ENCODE peak calls at places on chromosome 16, in eight cellular contexts. N, P, B, Y, V, E, G and X are unnamed samples.

GRCh38 chr16:83615131-83615530 is 192.6 kb upstream of the HSBP1 start:
- DNase-seq in B (peak), E (no peak), V (no peak), G (no peak), P (no peak), Y (no peak), N (no peak), X (no peak)

GRCh38 chr16:30186782-30187555 is 3.6 kb downstream of the CORO1A start:
- DNase-seq in P (peak), Y (peak), N (peak), G (peak), B (peak), V (no peak), E (peak), X (peak)

GRCh38 chr16:75225678-75226515 is 7.1 kb downstream of the CTRB1 start:
- DNase-seq in P (no peak), G (no peak), B (no peak), V (no peak), E (no peak), Y (no peak), N (no peak), X (no peak)

GRCh38 chr16:15856217-15856616 is 611 bp downstream of the MYH11 start:
- DNase-seq in E (no peak), V (no peak), G (no peak), B (no peak), Y (no peak), P (no peak), N (no peak), X (no peak)

GRCh38 chr16:88020513-88020885 is 69.3 kb downstream of the BANP start:
- DNase-seq in P (no peak), E (no peak), G (no peak), V (no peak), Y (no peak), B (no peak), N (no peak), X (no peak)

GRCh38 chr16:83530293-83530692 is 277.5 kb upstream of the HSBP1 start:
- DNase-seq in G (no peak), E (no peak), Y (no peak), N (no peak), B (peak), V (peak), P (no peak), X (no peak)

GRCh38 chr16:144797-145252 is 6.4 kb upstream of the NPRL3 start:
- DNase-seq in E (no peak), P (no peak), N (no peak), V (no peak), G (no peak), Y (peak), B (no peak), X (no peak)

GRCh38 chr16:75695708-75696107 is 5.6 kb downstream of the DUXB start:
- DNase-seq in B (no peak), Y (no peak), P (no peak), E (no peak), V (no peak), G (peak), N (no peak), X (no peak)

GRCh38 chr16:51630051-51630450 is 479.0 kb upstream of the SALL1 start:
- DNase-seq in P (no peak), N (no peak), B (no peak), E (no peak), V (no peak), Y (no peak), G (no peak), X (no peak)

GRCh38 chr16:16158741-16159374 is 64.4 kb downstream of the ABCC6 start:
- DNase-seq in N (no peak), B (peak), G (no peak), E (no peak), Y (no peak), V (no peak), P (no peak), X (no peak)

GRCh38 chr16:35391328-35391727 is 1931.9 kb downstream of the TP53TG3F start:
- DNase-seq in N (peak), V (peak), Y (no peak), P (no peak), B (peak), G (no peak), E (no peak), X (peak)

GRCh38 chr16:69563605-69564580 is 1.9 kb upstream of the NFAT5 start:
- DNase-seq in B (peak), N (no peak), P (no peak), Y (peak), V (no peak), E (no peak), G (no peak), X (peak)

GRCh38 chr16:228151-228855 is 946 bp downstream of the LUC7L start:
- DNase-seq in Y (no peak), V (no peak), G (peak), P (no peak), B (peak), E (no peak), N (peak), X (peak)

GRCh38 chr16:22624759-22625533 is 114.3 kb downstream of the NPIPB5 start:
- DNase-seq in G (no peak), V (no peak), N (no peak), P (no peak), B (peak), E (no peak), Y (no peak), X (no peak)

GRCh38 chr16:84190731-84191388 is at the start of gene ADAD2:
- DNase-seq in E (no peak), N (no peak), V (no peak), G (peak), Y (no peak), P (no peak), B (no peak), X (no peak)

GRCh38 chr16:5895137-5895536 is 797.5 kb upstream of the EEF2KMT start:
- DNase-seq in V (no peak), B (no peak), G (no peak), N (no peak), E (no peak), P (no peak), Y (no peak), X (no peak)

GRCh38 chr16:16041196-16041892 is 91.9 kb downstream of the ABCC1 start:
- DNase-seq in B (no peak), N (no peak), Y (no peak), E (no peak), V (no peak), G (no peak), P (no peak), X (no peak)

DNA sequence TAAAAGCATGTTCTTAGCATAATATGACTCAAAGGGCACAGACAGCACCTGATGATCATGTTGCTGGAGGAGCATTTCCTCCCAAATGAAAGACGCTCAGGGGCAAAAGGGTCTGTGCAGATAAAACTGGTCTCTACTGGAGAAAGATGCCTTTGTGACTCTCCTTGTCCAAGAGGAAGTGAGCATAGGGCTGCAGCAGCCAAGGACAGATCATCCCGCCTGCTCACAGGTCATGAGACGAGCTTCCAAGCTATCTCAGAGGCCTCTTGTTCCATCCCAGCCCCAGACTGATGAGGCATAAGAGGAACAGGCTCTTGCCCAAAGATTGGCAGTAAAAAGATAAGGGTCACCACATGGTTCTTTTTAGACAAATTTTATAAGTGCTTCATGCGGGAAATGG is 141.8 kb downstream of the KATNIP start:
- DNase-seq in E (no peak), B (no peak), G (no peak), N (no peak), P (no peak), Y (no peak), V (no peak), X (no peak)
- H3K4me3 ChIP-seq in E (no peak), B (no peak), G (no peak), N (no peak), P (no peak), Y (no peak), V (no peak), X (no peak)

DNA sequence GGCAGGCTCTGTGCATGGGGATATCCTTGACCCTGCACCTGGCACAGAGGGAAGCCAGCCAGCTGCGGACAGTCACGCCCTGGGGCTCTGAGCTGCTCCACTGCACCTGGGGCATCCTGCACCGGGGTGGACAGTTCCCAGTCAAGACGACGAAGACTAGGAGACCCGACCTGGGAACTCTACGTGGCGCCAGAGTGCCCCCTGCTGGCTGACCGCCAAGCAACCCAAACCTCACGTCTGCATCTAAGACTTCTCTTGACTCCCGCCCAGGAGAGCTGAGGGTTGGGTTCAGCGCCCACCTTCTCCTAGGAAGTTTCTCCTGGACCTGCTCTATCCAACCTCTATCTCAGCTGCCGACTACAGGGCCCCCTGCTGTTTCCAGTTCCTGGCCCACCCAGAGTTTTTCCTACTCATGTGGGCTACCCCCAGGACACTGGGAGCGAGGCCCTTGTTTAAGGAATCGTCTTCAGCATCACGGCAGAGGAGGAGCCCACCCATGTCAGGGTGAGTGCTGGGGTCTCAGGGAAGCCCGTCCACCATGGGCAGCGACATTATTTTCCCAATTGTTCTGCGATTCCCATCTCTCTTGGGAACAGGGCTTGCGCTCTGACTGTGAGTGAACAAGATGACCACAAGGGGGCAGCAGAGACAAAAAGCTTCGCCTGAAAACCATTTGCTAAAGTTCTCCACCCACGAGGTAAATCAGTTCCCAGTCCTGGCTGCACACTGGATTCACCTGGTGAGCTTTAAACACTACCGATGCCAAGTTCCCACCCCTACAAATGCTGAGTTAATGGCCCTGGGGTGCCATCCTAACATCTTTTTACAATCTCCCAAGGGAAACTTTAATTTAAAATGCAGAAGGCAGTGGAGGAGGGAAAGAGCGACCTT is 29.3 kb downstream of the TLE7 start:
- DNase-seq in E (no peak), N (peak), Y (peak), G (peak), B (peak), V (peak), P (no peak), X (peak)
- H3K4me3 ChIP-seq in E (no peak), N (no peak), Y (peak), G (no peak), B (no peak), V (no peak), P (no peak), X (no peak)

GRCh38 chr16:19882186-19882585 is 2.5 kb downstream of the GPRC5B start:
- DNase-seq in N (no peak), V (no peak), E (no peak), G (no peak), B (no peak), P (no peak), Y (no peak), X (no peak)
- H3K4me3 ChIP-seq in N (no peak), V (no peak), E (no peak), G (no peak), B (no peak), P (no peak), Y (no peak), X (no peak)

GRCh38 chr16:53131050-53131362 is 76.2 kb downstream of the CHD9 start:
- DNase-seq in N (no peak), V (no peak), B (no peak), P (no peak), G (no peak), E (no peak), Y (no peak), X (no peak)
- H3K4me3 ChIP-seq in N (peak), V (peak), B (peak), P (peak), G (peak), E (peak), Y (peak), X (peak)

GRCh38 chr16:67965668-67966548 is 2.5 kb downstream of the SLC12A4 start:
- DNase-seq in N (no peak), P (no peak), V (no peak), B (no peak), G (no peak), Y (no peak), E (no peak), X (no peak)
- H3K4me3 ChIP-seq in N (peak), P (no peak), V (peak), B (peak), G (peak), Y (no peak), E (no peak), X (peak)

GRCh38 chr16:89324056-89325010 is 106.8 kb downstream of the ZNF778 start:
- DNase-seq in G (no peak), N (peak), Y (peak), B (peak), E (peak), P (peak), V (no peak), X (peak)

GRCh38 chr16:89326721-89327120 is 109.2 kb downstream of the ZNF778 start:
- DNase-seq in B (no peak), G (no peak), V (no peak), Y (no peak), N (no peak), E (no peak), P (peak), X (no peak)

GRCh38 chr16:89322381-89323119 is 105.0 kb downstream of the ZNF778 start:
- DNase-seq in P (no peak), Y (peak), E (peak), V (no peak), N (peak), B (peak), G (peak), X (peak)

GRCh38 chr16:89323120-89323960 is 105.8 kb downstream of the ZNF778 start:
- DNase-seq in N (no peak), E (peak), G (no peak), V (no peak), B (no peak), P (peak), Y (no peak), X (no peak)

GRCh38 chr16:89325861-89326471 is 108.5 kb downstream of the ZNF778 start:
- DNase-seq in B (peak), P (peak), Y (peak), V (no peak), N (peak), E (peak), G (peak), X (peak)
- H3K4me3 ChIP-seq in B (peak), P (no peak), Y (no peak), V (no peak), N (no peak), E (no peak), G (peak), X (no peak)

DNA sequence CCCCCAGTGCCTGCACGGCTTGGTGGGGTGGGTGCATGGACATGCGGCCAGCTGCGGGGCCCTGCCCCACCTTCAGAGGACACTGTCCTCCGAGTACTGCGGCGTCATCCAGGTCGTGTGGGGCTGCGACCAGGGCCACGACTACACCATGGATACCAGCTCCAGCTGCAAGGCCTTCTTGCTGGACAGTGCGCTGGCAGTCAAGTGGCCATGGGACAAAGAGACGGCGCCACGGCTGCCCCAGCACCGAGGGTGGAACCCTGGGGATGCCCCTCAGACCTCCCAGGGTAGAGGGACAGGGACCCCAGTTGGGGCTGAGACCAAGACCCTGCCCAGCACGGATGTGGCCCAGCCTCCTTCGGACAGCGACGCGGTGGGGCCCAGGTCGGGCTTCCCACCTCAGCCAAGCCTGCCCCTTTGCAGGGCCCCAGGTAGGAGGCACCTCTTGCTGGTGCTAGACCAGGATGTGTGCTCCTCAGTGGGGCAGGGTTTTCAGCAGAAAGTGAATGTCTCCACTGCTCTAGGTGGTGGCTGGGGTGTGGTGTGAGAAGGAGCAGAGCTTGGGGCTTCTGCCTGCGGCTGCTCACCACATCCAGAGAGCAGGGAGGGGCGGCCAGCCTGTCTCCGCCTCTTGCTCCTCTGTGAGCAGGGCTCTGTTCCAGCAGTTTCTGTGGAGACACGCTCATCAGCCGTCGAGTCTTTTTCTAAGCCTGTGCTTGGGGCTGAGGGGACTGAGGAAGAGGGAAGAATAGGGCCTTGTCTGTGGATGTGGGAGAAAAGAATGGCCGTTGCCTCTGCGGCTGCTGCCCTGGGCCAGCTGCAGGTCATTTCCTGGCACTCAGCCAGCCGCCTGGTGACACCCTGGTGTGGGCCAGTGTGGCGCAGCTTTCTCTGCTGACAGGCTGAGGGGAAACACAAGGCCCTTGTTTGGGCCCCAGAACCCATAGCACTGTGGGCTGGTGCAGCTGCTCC is 2.2 kb downstream of the ZNF276 start:
- DNase-seq in G (no peak), P (no peak), N (peak), E (peak), B (peak), V (no peak), Y (peak), X (peak)
- H3K4me3 ChIP-seq in G (peak), P (no peak), N (peak), E (no peak), B (peak), V (peak), Y (no peak), X (peak)

DNA sequence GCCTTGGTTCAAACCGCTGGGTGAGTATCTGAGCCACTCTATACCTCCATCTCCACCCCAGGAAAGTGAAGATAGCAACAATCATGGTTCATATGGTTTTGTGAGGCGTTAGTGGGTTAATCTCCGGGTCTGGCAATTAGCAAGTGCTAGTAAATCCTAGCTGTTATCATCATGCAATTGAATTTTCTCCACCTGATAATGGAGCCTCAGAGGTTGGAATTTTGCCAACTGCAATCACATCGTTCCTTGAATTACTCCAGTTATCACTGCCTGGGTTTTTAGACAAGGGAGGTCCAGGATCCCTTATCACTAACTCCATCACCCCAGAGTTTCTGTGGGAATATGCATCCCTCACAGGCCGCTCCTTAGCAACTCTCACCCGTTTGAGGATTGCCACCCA is 311.5 kb downstream of the RBFOX1 start:
- DNase-seq in B (no peak), N (no peak), V (no peak), P (no peak), Y (no peak), E (no peak), G (no peak), X (no peak)
- H3K4me3 ChIP-seq in B (no peak), N (no peak), V (no peak), P (no peak), Y (no peak), E (no peak), G (no peak), X (no peak)

GRCh38 chr16:67430504-67431076 is 331 bp upstream of the HSD11B2 start:
- DNase-seq in P (no peak), E (no peak), Y (no peak), B (peak), G (peak), N (no peak), V (no peak), X (no peak)

GRCh38 chr16:67431077-67431804 is at the start of gene HSD11B2:
- DNase-seq in Y (peak), V (no peak), G (peak), P (peak), E (no peak), B (peak), N (peak), X (peak)

GRCh38 chr16:67428146-67428731 is 2.7 kb upstream of the HSD11B2 start:
- DNase-seq in E (peak), Y (peak), B (peak), P (peak), G (peak), V (no peak), N (peak), X (peak)

GRCh38 chr16:67429799-67430503 is 970 bp upstream of the HSD11B2 start:
- DNase-seq in N (no peak), E (no peak), Y (no peak), G (no peak), B (no peak), P (no peak), V (no peak), X (no peak)

DNA sequence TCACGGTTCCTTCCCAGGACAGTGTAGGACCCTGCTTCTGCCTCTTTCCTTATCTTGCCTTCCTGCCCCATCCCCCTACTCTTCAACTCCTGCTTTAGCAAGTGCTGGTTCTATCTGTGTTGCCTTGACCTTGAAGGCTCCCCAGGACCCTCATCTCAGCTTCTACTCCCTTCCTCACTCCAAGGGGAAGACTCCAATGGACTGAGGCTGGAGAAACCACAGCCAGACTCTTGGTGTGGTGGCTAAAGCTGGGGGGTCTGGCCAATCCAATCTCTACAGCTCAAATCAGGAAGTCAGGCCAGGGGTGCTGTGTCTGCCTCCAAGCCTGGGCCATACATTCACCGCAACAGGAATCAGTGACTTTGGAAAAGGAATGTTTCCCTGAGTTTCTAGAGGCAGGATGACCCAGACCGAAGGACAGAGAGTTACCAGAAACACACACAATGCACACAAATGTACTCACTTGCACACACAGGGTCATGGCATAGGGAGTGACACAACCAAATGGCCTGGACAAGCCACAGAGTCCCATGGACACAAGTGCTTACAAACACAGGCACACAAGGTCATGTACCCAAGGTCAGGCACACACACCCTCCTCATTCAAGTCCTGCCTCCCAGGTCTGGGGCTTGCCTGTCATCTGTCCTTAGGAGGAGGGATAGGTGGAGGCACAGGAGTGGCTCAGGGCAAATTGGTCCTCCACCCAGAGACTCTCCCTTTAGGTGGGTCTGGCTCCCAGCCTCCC is 1.7 kb upstream of the HSD11B2 start:
- DNase-seq in N (no peak), V (no peak), B (no peak), P (no peak), E (no peak), G (no peak), Y (no peak), X (no peak)
- H3K4me3 ChIP-seq in N (no peak), V (no peak), B (no peak), P (no peak), E (no peak), G (no peak), Y (no peak), X (no peak)

GRCh38 chr16:14672403-14672971 is 21.6 kb downstream of the PLA2G10 start:
- DNase-seq in E (no peak), B (no peak), P (no peak), V (no peak), N (peak), Y (peak), G (no peak), X (no peak)
- H3K4me3 ChIP-seq in E (no peak), B (no peak), P (no peak), V (no peak), N (no peak), Y (no peak), G (no peak), X (no peak)